ENCODE peak calls at places on chromosomes 2 and 18, in ten cellular contexts. T, Q, V, W, E, Y, Z, S, M and O are unnamed samples. For H3K27me3, the result is how much of the 10 kb centered on the place peaks cover.

GRCh38 chr18:61852496-61852895 is 40.3 kb downstream of the RNF152 start:
- DNase-seq in M (no peak), S (no peak), Q (no peak), W (no peak), Y (no peak), V (no peak), T (no peak), E (no peak), Z (no peak), O (no peak)

GRCh38 chr2:19048593-19049264 is 309.7 kb downstream of the OSR1 start:
- DNase-seq in W (peak), Y (no peak), E (peak), V (peak), S (no peak), M (no peak), T (no peak), Q (no peak), Z (no peak), O (no peak)

GRCh38 chr18:23887493-23887892 is 127.1 kb upstream of the TTC39C start:
- DNase-seq in Y (no peak), W (no peak), E (no peak), Q (no peak), T (no peak), M (no peak), Z (no peak), S (no peak), V (peak), O (no peak)

GRCh38 chr2:239523944-239524310 is 123.1 kb upstream of the HDAC4 start:
- DNase-seq in S (no peak), Q (no peak), Y (no peak), Z (no peak), W (no peak), V (peak), E (no peak), M (peak), T (no peak), O (no peak)

GRCh38 chr2:230412369-230412706 is 3.7 kb upstream of the SP100 start:
- DNase-seq in W (no peak), Q (no peak), V (no peak), Y (no peak), Z (no peak), T (no peak), S (no peak), M (no peak), E (no peak), O (no peak)

GRCh38 chr2:172442072-172442895 is 14.9 kb downstream of the ITGA6 start:
- DNase-seq in Y (peak), Z (no peak), M (peak), W (peak), T (no peak), S (peak), V (no peak), E (no peak), Q (peak), O (no peak)

GRCh38 chr2:194333091-194333490 is 1323.9 kb upstream of the SLC39A10 start:
- DNase-seq in W (no peak), Z (no peak), T (no peak), V (no peak), Y (no peak), E (no peak), Q (no peak), S (no peak), M (no peak), O (no peak)

GRCh38 chr2:187210726-187211125 is 237.3 kb downstream of the CALCRL start:
- DNase-seq in E (no peak), T (no peak), M (no peak), V (no peak), Q (no peak), Z (no peak), W (no peak), S (no peak), Y (no peak), O (no peak)

GRCh38 chr18:43662657-43663056 is 385.4 kb upstream of the SYT4 start:
- DNase-seq in M (peak), V (no peak), Z (no peak), E (no peak), T (no peak), W (no peak), Y (no peak), S (no peak), Q (no peak), O (no peak)

GRCh38 chr18:24546304-24546703 is 85.9 kb downstream of the HRH4 start:
- DNase-seq in S (no peak), Q (no peak), Y (no peak), T (no peak), V (no peak), M (no peak), Z (no peak), E (no peak), W (no peak), O (no peak)

GRCh38 chr2:63842149-63843061 is 709 bp downstream of the UGP2 start:
- DNase-seq in Z (peak), T (peak), Q (peak), W (peak), V (peak), E (peak), Y (peak), M (no peak), S (no peak), O (no peak)

GRCh38 chr18:76394780-76395476 is 100.1 kb downstream of the ZNF516 start:
- DNase-seq in S (no peak), Z (no peak), M (peak), T (no peak), Q (no peak), E (no peak), Y (no peak), W (peak), V (no peak), O (no peak)

GRCh38 chr18:57969824-57970223 is 74.2 kb upstream of the NEDD4L start:
- DNase-seq in M (no peak), T (no peak), W (no peak), Z (no peak), S (no peak), Y (no peak), Q (no peak), V (no peak), E (no peak), O (no peak)

GRCh38 chr2:133390151-133390550 is 178.1 kb downstream of the NCKAP5 start:
- DNase-seq in W (no peak), M (peak), T (no peak), Z (no peak), E (no peak), S (no peak), Q (no peak), Y (no peak), V (no peak), O (no peak)

GRCh38 chr2:25674003-25674362 is 606 bp upstream of the DTNB start:
- DNase-seq in V (no peak), M (no peak), S (no peak), Y (peak), T (no peak), W (no peak), Q (no peak), Z (no peak), E (no peak), O (no peak)

GRCh38 chr2:133213651-133214050 is 354.6 kb downstream of the NCKAP5 start:
- DNase-seq in V (no peak), Z (no peak), Y (no peak), M (no peak), S (no peak), T (no peak), Q (no peak), W (no peak), E (no peak), O (no peak)

GRCh38 chr18:42675810-42676209 is 439.7 kb downstream of the RIT2 start:
- DNase-seq in M (no peak), V (no peak), T (no peak), S (no peak), Y (no peak), W (no peak), E (no peak), Q (no peak), Z (no peak), O (no peak)

GRCh38 chr2:46836295-46837111 is 79.1 kb downstream of the MCFD2 start:
- DNase-seq in E (peak), W (no peak), Q (no peak), M (no peak), Z (peak), S (no peak), Y (no peak), V (peak), T (no peak), O (no peak)

GRCh38 chr2:157304811-157305712 is 20.6 kb downstream of the ERMN start:
- DNase-seq in T (no peak), E (no peak), Z (no peak), M (peak), S (no peak), Q (no peak), Y (peak), V (no peak), W (no peak), O (no peak)

GRCh38 chr2:28662044-28662443 is 89.6 kb upstream of the PPP1CB start:
- DNase-seq in Y (no peak), E (no peak), S (no peak), W (peak), M (no peak), T (no peak), V (peak), Z (peak), Q (no peak), O (no peak)

GRCh38 chr2:111705206-111705605 is 178.8 kb downstream of the ANAPC1 start:
- DNase-seq in E (no peak), Y (peak), W (peak), M (no peak), V (no peak), S (no peak), Z (no peak), T (no peak), Q (peak), O (peak)

GRCh38 chr2:234146087-234146826 is 95.8 kb downstream of the SPP2 start:
- DNase-seq in Q (no peak), Z (no peak), M (peak), E (no peak), T (no peak), W (no peak), S (no peak), V (no peak), Y (no peak), O (no peak)

GRCh38 chr2:168466834-168467565 is 10.9 kb downstream of the CERS6 start:
- DNase-seq in V (no peak), S (no peak), Q (no peak), E (no peak), Z (no peak), M (no peak), T (no peak), Y (no peak), W (no peak), O (no peak)

GRCh38 chr2:185782223-185782769 is 43.7 kb downstream of the FSIP2 start:
- DNase-seq in Q (no peak), M (no peak), Y (no peak), Z (no peak), V (no peak), T (no peak), S (no peak), E (no peak), W (no peak), O (no peak)

GRCh38 chr18:78671551-78671950 is 308.1 kb upstream of the SALL3 start:
- DNase-seq in E (no peak), Q (no peak), M (no peak), W (no peak), Z (no peak), S (no peak), T (no peak), Y (no peak), V (no peak), O (no peak)

GRCh38 chr18:10453261-10453884 is 1.1 kb upstream of the APCDD1 start:
- DNase-seq in Z (no peak), E (no peak), S (no peak), V (peak), Q (no peak), M (no peak), Y (no peak), T (no peak), W (no peak), O (no peak)

GRCh38 chr2:62192811-62193210 is 3.1 kb upstream of the B3GNT2 start:
- DNase-seq in Q (no peak), T (no peak), M (no peak), E (no peak), Y (no peak), S (no peak), V (no peak), Z (no peak), W (peak), O (no peak)

GRCh38 chr2:238233625-238234024 is 6.2 kb downstream of the HES6 start:
- DNase-seq in Y (no peak), T (no peak), Z (no peak), E (no peak), M (no peak), V (no peak), S (no peak), Q (no peak), W (no peak), O (peak)

GRCh38 chr18:555705-556402 is 24.3 kb upstream of the CETN1 start:
- DNase-seq in Q (no peak), E (no peak), S (no peak), M (no peak), Z (no peak), V (no peak), Y (no peak), W (no peak), T (no peak), O (no peak)

GRCh38 chr2:30588891-30589495 is 141.9 kb downstream of the LCLAT1 start:
- DNase-seq in Y (no peak), V (no peak), W (no peak), T (no peak), E (no peak), S (no peak), Z (no peak), M (no peak), Q (no peak), O (no peak)

GRCh38 chr2:100731535-100731981 is 88.4 kb upstream of the NPAS2 start:
- DNase-seq in V (no peak), Y (no peak), Z (no peak), S (no peak), Q (no peak), T (no peak), W (no peak), E (no peak), M (no peak), O (no peak)

GRCh38 chr18:10114727-10115463 is 201.1 kb downstream of the VAPA start:
- DNase-seq in V (no peak), E (no peak), T (no peak), Y (no peak), W (no peak), Q (no peak), M (no peak), Z (no peak), S (no peak), O (no peak)

GRCh38 chr2:151826737-151827157 is 1.5 kb downstream of the ARL5A start:
- DNase-seq in M (no peak), Z (no peak), W (no peak), V (no peak), S (no peak), E (no peak), T (peak), Q (peak), Y (no peak), O (no peak)

GRCh38 chr2:191719261-191719660 is 41.3 kb downstream of the NABP1 start:
- DNase-seq in E (no peak), Q (no peak), T (no peak), Z (no peak), M (no peak), S (no peak), Y (no peak), V (no peak), W (no peak), O (no peak)

GRCh38 chr2:41927581-41928260 is 120.1 kb upstream of the PKDCC start:
- DNase-seq in M (no peak), Y (no peak), Z (peak), E (no peak), W (no peak), S (no peak), V (peak), Q (no peak), T (no peak), O (no peak)

GRCh38 chr2:96114546-96114902 is 1.8 kb downstream of the ADRA2B start:
- DNase-seq in S (no peak), M (no peak), Q (no peak), E (no peak), V (no peak), T (no peak), Z (no peak), W (no peak), Y (no peak), O (no peak)

GRCh38 chr2:96116879-96117533 is 635 bp upstream of the ADRA2B start:
- DNase-seq in E (peak), S (no peak), M (no peak), Y (peak), W (peak), Q (peak), Z (no peak), V (peak), T (peak), O (peak)

GRCh38 chr2:96116424-96116878 is at the start of gene ADRA2B:
- DNase-seq in Y (peak), T (peak), Q (peak), E (peak), W (peak), Z (no peak), M (no peak), V (peak), S (no peak), O (peak)

GRCh38 chr2:96114903-96115581 is 1.3 kb downstream of the ADRA2B start:
- DNase-seq in Q (no peak), T (no peak), V (no peak), S (no peak), Z (no peak), Y (no peak), M (no peak), E (no peak), W (no peak), O (no peak)

GRCh38 chr2:96115631-96116423 is 544 bp downstream of the ADRA2B start:
- DNase-seq in S (no peak), Q (no peak), Z (no peak), V (no peak), T (no peak), M (no peak), E (peak), Y (no peak), W (no peak), O (no peak)
- H3K27me3 ChIP-seq in S (under half), Q (under half), Z (half or more), V (under half), T (half or more), M (under half), E (under half), Y (half or more), W (under half), O (under half)

GRCh38 chr2:177589191-177589590 is 196.6 kb downstream of the AGPS start:
- DNase-seq in Z (no peak), Q (no peak), T (no peak), M (no peak), E (no peak), W (no peak), Y (no peak), S (no peak), V (no peak), O (no peak)
- H3K4me3 ChIP-seq in Z (no peak), Q (no peak), T (no peak), M (no peak), E (no peak), W (no peak), Y (no peak), S (no peak), V (no peak), O (no peak)

GRCh38 chr2:232522855-232523681 is 2.9 kb downstream of the PRSS56 start:
- DNase-seq in M (no peak), V (no peak), E (no peak), Z (no peak), W (no peak), S (no peak), T (no peak), Y (no peak), Q (no peak), O (peak)
- H3K27me3 ChIP-seq in M (under half), V (under half), E (half or more), Z (half or more), W (half or more), S (under half), T (under half), Y (half or more), Q (under half), O (under half)

DNA sequence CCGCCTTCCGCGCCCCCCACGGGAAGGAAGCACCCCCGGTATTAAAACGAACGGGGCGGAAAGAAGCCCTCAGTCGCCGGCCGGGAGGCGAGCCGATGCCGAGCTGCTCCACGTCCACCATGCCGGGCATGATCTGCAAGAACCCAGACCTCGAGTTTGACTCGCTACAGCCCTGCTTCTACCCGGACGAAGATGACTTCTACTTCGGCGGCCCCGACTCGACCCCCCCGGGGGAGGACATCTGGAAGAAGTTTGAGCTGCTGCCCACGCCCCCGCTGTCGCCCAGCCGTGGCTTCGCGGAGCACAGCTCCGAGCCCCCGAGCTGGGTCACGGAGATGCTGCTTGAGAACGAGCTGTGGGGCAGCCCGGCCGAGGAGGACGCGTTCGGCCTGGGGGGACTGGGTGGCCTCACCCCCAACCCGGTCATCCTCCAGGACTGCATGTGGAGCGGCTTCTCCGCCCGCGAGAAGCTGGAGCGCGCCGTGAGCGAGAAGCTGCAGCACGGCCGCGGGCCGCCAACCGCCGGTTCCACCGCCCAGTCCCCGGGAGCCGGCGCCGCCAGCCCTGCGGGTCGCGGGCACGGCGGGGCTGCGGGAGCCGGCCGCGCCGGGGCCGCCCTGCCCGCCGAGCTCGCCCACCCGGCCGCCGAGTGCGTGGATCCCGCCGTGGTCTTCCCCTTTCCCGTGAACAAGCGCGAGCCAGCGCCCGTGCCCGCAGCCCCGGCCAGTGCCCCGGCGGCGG is 1.8 kb downstream of the MYCN start:
- DNase-seq in T (no peak), Z (no peak), V (peak), W (peak), Y (peak), E (no peak), Q (peak), S (no peak), M (no peak), O (peak)
- H3K4me3 ChIP-seq in T (no peak), Z (peak), V (peak), W (peak), Y (peak), E (peak), Q (no peak), S (peak), M (no peak), O (peak)

GRCh38 chr18:37335337-37335736 is 230.3 kb downstream of the CELF4 start:
- DNase-seq in Q (no peak), V (no peak), M (no peak), E (no peak), T (peak), S (no peak), W (no peak), Y (peak), Z (no peak), O (peak)
- H3K27me3 ChIP-seq in Q (under half), V (under half), M (under half), E (under half), T (under half), S (under half), W (under half), Y (under half), Z (under half), O (under half)